ENCODE peak calls at places on chromosomes 13 and 19, in four cellular contexts. U is stimulated activated CD4-positive, alpha-beta T cell treated with anti-CD3 and anti-CD28 coated beads, Interleukin-2, amount 100 ng/mL, for 24 hours; Z is tibial artery; M is effector memory CD4-positive, alpha-beta T cell. G is an unnamed sample.

GRCh38 chr19:7822910-7823515 is 7.0 kb upstream of the EVI5L start:
- DNase-seq in M (no peak), U (no peak), Z (no peak), G (no peak)

GRCh38 chr13:49399801-49400472 is 43.9 kb downstream of the CAB39L start:
- DNase-seq in M (no peak), Z (no peak), U (no peak), G (no peak)

GRCh38 chr19:39205449-39205764 is 1.3 kb upstream of the SYCN start:
- DNase-seq in U (no peak), M (no peak), Z (no peak), G (no peak)

GRCh38 chr19:45670670-45671453 is 2.8 kb downstream of the GIPR start:
- DNase-seq in Z (no peak), M (peak; percentile 18), U (peak; percentile 75), G (peak; percentile 80)

GRCh38 chr13:65914707-65915106 is 1315.4 kb downstream of the PCDH9 start:
- DNase-seq in Z (no peak), U (no peak), M (no peak), G (no peak)

GRCh38 chr19:19613456-19613855 is 5.0 kb downstream of the PBX4 start:
- DNase-seq in U (no peak), M (no peak), Z (no peak), G (no peak)

GRCh38 chr13:67803118-67803517 is 573.0 kb upstream of the PCDH9 start:
- DNase-seq in M (no peak), U (no peak), Z (no peak), G (no peak)

GRCh38 chr19:40633207-40633606 is 32.0 kb downstream of the LTBP4 start:
- DNase-seq in U (no peak), Z (no peak), M (no peak), G (no peak)

GRCh38 chr13:31436478-31436877 is 236.7 kb downstream of the B3GLCT start:
- DNase-seq in U (no peak), Z (no peak), M (no peak), G (no peak)

GRCh38 chr13:45021250-45021649 is 31.9 kb downstream of the GPALPP1 start:
- DNase-seq in U (no peak), M (no peak), Z (no peak), G (no peak)

GRCh38 chr13:42696191-42696590 is 85.2 kb upstream of the FAM216B start:
- DNase-seq in U (no peak), M (no peak), Z (no peak), G (no peak)

GRCh38 chr19:8489591-8490394 is 12.6 kb downstream of the PRAM1 start:
- DNase-seq in M (no peak), U (no peak), Z (no peak), G (no peak)

GRCh38 chr19:46221981-46222610 is 7.4 kb upstream of the IGFL1 start:
- DNase-seq in M (no peak), Z (peak; percentile 30), U (no peak), G (no peak)

GRCh38 chr19:13689050-13689449 is 75.3 kb upstream of the MRI1 start:
- DNase-seq in Z (no peak), M (no peak), U (peak; percentile 1), G (no peak)

GRCh38 chr13:84745051-84745551 is 862.8 kb upstream of the SLITRK1 start:
- DNase-seq in M (no peak), U (no peak), Z (no peak), G (no peak)

GRCh38 chr13:23778007-23778687 is 111.1 kb downstream of the MIPEP start:
- DNase-seq in Z (no peak), U (no peak), M (no peak), G (no peak)

GRCh38 chr19:45526143-45526542 is 18.9 kb downstream of the VASP start:
- DNase-seq in M (no peak), Z (peak; percentile 56), U (no peak), G (no peak)

GRCh38 chr13:98097749-98098148 is 45.1 kb upstream of the FARP1 start:
- DNase-seq in M (no peak), U (no peak), Z (no peak), G (no peak)

GRCh38 chr13:60509601-60510386 is 112.8 kb downstream of the TDRD3 start:
- DNase-seq in U (no peak), M (no peak), Z (no peak), G (no peak)

GRCh38 chr19:13790354-13790753 is 4.9 kb upstream of the ZSWIM4 start:
- DNase-seq in U (no peak), Z (no peak), M (no peak), G (no peak)

GRCh38 chr19:39167461-39168257 is 29.1 kb upstream of the NCCRP1 start:
- DNase-seq in U (no peak), Z (no peak), M (no peak), G (no peak)

GRCh38 chr13:103386341-103386740 is 320.1 kb upstream of the SLC10A2 start:
- DNase-seq in M (no peak), U (no peak), Z (no peak), G (no peak)

GRCh38 chr19:45574526-45574925 is 10.1 kb downstream of the OPA3 start:
- DNase-seq in M (no peak), U (no peak), Z (no peak), G (no peak)

GRCh38 chr19:33234736-33235135 is 9.1 kb upstream of the SLC7A10 start:
- DNase-seq in M (no peak), Z (no peak), U (no peak), G (no peak)

GRCh38 chr13:26695360-26695705 is 65.3 kb downstream of the GPR12 start:
- DNase-seq in Z (no peak), M (no peak), U (no peak), G (no peak)

GRCh38 chr13:96053003-96053703 is at the start of gene UGGT2:
- DNase-seq in Z (peak; percentile 92), M (no peak), U (peak; percentile 42), G (peak; percentile 95)

GRCh38 chr13:105783261-105783660 is 752.2 kb downstream of the EFNB2 start:
- DNase-seq in M (no peak), U (no peak), Z (no peak), G (no peak)

GRCh38 chr13:22091222-22091970 is 420.5 kb downstream of the FGF9 start:
- DNase-seq in Z (no peak), M (no peak), U (no peak), G (no peak)

GRCh38 chr13:74191036-74191809 is 57.0 kb upstream of the KLF12 start:
- DNase-seq in U (no peak), Z (no peak), M (no peak), G (no peak)

GRCh38 chr19:13629687-13630357 is 123.5 kb upstream of the CACNA1A start:
- DNase-seq in Z (no peak), M (no peak), U (peak; percentile 6), G (no peak)

GRCh38 chr19:1237754-1238372 is at the start of gene CBARP:
- DNase-seq in U (peak; percentile 53), Z (no peak), M (no peak), G (no peak)

GRCh38 chr13:114121496-114122466 is 10.6 kb downstream of the RASA3 start:
- DNase-seq in M (no peak), U (no peak), Z (no peak), G (no peak)

GRCh38 chr13:102286326-102286725 is 115.5 kb downstream of the FGF14 start:
- DNase-seq in U (no peak), Z (no peak), M (no peak), G (no peak)

GRCh38 chr19:8681345-8682021 is 17.1 kb downstream of the ACTL9 start:
- DNase-seq in Z (no peak), M (no peak), U (no peak), G (no peak)

GRCh38 chr19:38506723-38507550 is 73.4 kb downstream of the RYR1 start:
- DNase-seq in Z (peak; percentile 59), U (peak; percentile 95), M (peak; percentile 91), G (no peak)

GRCh38 chr13:45200701-45201230 is at the start of gene KCTD4:
- DNase-seq in U (no peak), Z (no peak), M (no peak), G (no peak)

GRCh38 chr13:44252938-44253337 is 120.7 kb upstream of the SERP2 start:
- DNase-seq in Z (no peak), M (no peak), U (no peak), G (no peak)

GRCh38 chr13:73018336-73018735 is 40.5 kb upstream of the KLF5 start:
- DNase-seq in M (no peak), U (no peak), Z (no peak), G (no peak)